ENCODE peak calls at places on chromosomes 2 and 18, in six cellular contexts. R is NCI-H1694 treated with DMSO at 0.1 percent for 48 hours; S is T-helper 9 cell; D is breast epithelium; T is activated CD8-positive, alpha-beta memory T cell treated with anti-CD3 and anti-CD28 coated beads for 48 hours; N is heart left ventricle. H is an unnamed sample.

GRCh38 chr18:44715245-44715644 is 34.6 kb downstream of the SETBP1 start:
- DNase-seq in R (no peak), S (no peak), D (no peak), T (no peak), N (no peak), H (no peak)

GRCh38 chr2:197233473-197233872 is 77.1 kb downstream of the ANKRD44 start:
- DNase-seq in R (no peak), S (no peak), D (no peak), T (no peak), N (no peak), H (no peak)

GRCh38 chr18:62334110-62334509 is 9.0 kb downstream of the TNFRSF11A start:
- DNase-seq in R (no peak), S (no peak), D (no peak), T (no peak), N (no peak), H (no peak)

GRCh38 chr18:48342125-48342524 is 67.1 kb downstream of the ZBTB7C start:
- DNase-seq in R (no peak), S (no peak), D (no peak), T (no peak), N (peak), H (no peak)

GRCh38 chr2:15940661-15941482 is 522 bp downstream of the MYCN start:
- DNase-seq in R (peak), S (no peak), D (no peak), T (no peak), N (no peak), H (peak)

GRCh38 chr18:59446012-59446411 is 86.9 kb upstream of the LMAN1 start:
- DNase-seq in R (no peak), S (no peak), D (no peak), T (no peak), N (no peak), H (no peak)

GRCh38 chr18:23154823-23155517 is 19.7 kb downstream of the CABLES1 start:
- DNase-seq in R (no peak), S (no peak), D (no peak), T (no peak), N (no peak), H (no peak)

GRCh38 chr18:8121942-8122480 is 487.2 kb upstream of the RAB12 start:
- DNase-seq in R (no peak), S (no peak), D (no peak), T (no peak), N (no peak), H (no peak)

GRCh38 chr2:46329803-46330775 is 32.9 kb downstream of the EPAS1 start:
- DNase-seq in R (no peak), S (no peak), D (no peak), T (no peak), N (no peak), H (no peak)

GRCh38 chr2:127421116-127421800 is 3.0 kb downstream of the PROC start:
- DNase-seq in R (no peak), S (no peak), D (no peak), T (no peak), N (no peak), H (no peak)

GRCh38 chr2:75808039-75808438 is 97.3 kb upstream of the GCFC2 start:
- DNase-seq in R (no peak), S (no peak), D (no peak), T (no peak), N (no peak), H (no peak)

GRCh38 chr18:76619342-76620315 is 124.6 kb upstream of the ZNF516 start:
- DNase-seq in R (no peak), S (no peak), D (no peak), T (no peak), N (peak), H (peak)

GRCh38 chr2:228493852-228494251 is 312.4 kb upstream of the SPHKAP start:
- DNase-seq in R (no peak), S (no peak), D (no peak), T (no peak), N (no peak), H (no peak)

GRCh38 chr2:38074775-38075435 is 1.0 kb downstream of the CYP1B1 start:
- DNase-seq in R (no peak), S (no peak), D (no peak), T (no peak), N (peak), H (no peak)

GRCh38 chr2:221518201-221518936 is 53.7 kb downstream of the EPHA4 start:
- DNase-seq in R (no peak), S (peak), D (no peak), T (no peak), N (no peak), H (no peak)

GRCh38 chr2:196278491-196278911 is 107.1 kb upstream of the STK17B start:
- DNase-seq in R (no peak), S (no peak), D (no peak), T (no peak), N (no peak), H (no peak)

GRCh38 chr2:63842149-63843061 is 709 bp downstream of the UGP2 start:
- DNase-seq in R (no peak), S (no peak), D (no peak), T (no peak), N (no peak), H (peak)

GRCh38 chr2:66024396-66024795 is 410.5 kb upstream of the MEIS1 start:
- DNase-seq in R (no peak), S (no peak), D (no peak), T (no peak), N (no peak), H (no peak)

GRCh38 chr18:58900015-58900649 is 35.5 kb downstream of the ZNF532 start:
- DNase-seq in R (no peak), S (no peak), D (no peak), T (no peak), N (peak), H (no peak)

GRCh38 chr2:38627400-38627799 is 24.7 kb upstream of the HNRNPLL start:
- DNase-seq in R (no peak), S (no peak), D (no peak), T (no peak), N (no peak), H (no peak)

GRCh38 chr18:39835303-39836030 is 2119.6 kb upstream of the PIK3C3 start:
- DNase-seq in R (no peak), S (no peak), D (no peak), T (no peak), N (no peak), H (no peak)

GRCh38 chr2:1132328-1132964 is 181.8 kb downstream of the SNTG2 start:
- DNase-seq in R (no peak), S (no peak), D (no peak), T (peak), N (no peak), H (peak)

GRCh38 chr2:173955004-173955403 is 10.2 kb downstream of the SP3 start:
- DNase-seq in R (no peak), S (no peak), D (no peak), T (no peak), N (no peak), H (no peak)

GRCh38 chr18:24835751-24836150 is 375.3 kb downstream of the HRH4 start:
- DNase-seq in R (no peak), S (no peak), D (no peak), T (no peak), N (no peak), H (no peak)

H was measured in NCI-H510A.